ENCODE peak calls at places on chromosome 18, in eight cellular contexts. Z is astrocyte of the cerebellum, H is AG09309, J is gastrocnemius medialis, C is OCI-LY7, M is A549, K is cardiac fibroblast, L is HCT116. G is an unnamed sample.
A peak's percentile ranks its signal among the peaks of the same experiment; 100 is the strongest.

GRCh38 chr18:37434161-37434860 is 131.3 kb downstream of the CELF4 start:
- DNase-seq in Z (no peak), H (no peak), K (no peak), C (no peak), J (no peak), M (no peak), L (no peak), G (no peak)

GRCh38 chr18:26003391-26003790 is 87.0 kb downstream of the SS18 start:
- DNase-seq in M (no peak), Z (no peak), C (no peak), H (no peak), J (no peak), L (no peak), K (peak; percentile 21), G (peak; percentile 26)

GRCh38 chr18:12246849-12247808 is 7.0 kb upstream of the CIDEA start:
- DNase-seq in J (no peak), C (no peak), K (peak; percentile 18), L (no peak), H (no peak), Z (no peak), M (peak; percentile 21), G (no peak)

GRCh38 chr18:73254564-73254963 is 386.8 kb upstream of the NETO1 start:
- DNase-seq in C (no peak), L (no peak), J (no peak), Z (no peak), K (no peak), H (no peak), M (no peak), G (no peak)

GRCh38 chr18:12236934-12237832 is 17.0 kb upstream of the CIDEA start:
- DNase-seq in K (peak; percentile 68), H (no peak), J (peak; percentile 20), Z (no peak), M (peak; percentile 55), L (peak; percentile 19), C (peak; percentile 51), G (peak; percentile 65)

GRCh38 chr18:27605107-27605834 is 420.2 kb upstream of the CHST9 start:
- DNase-seq in L (peak; percentile 28), K (peak; percentile 83), H (peak; percentile 37), M (peak; percentile 7), Z (peak; percentile 80), J (no peak), C (peak; percentile 57), G (peak; percentile 78)

GRCh38 chr18:55627007-55627406 is 39.0 kb upstream of the TCF4 start:
- DNase-seq in J (no peak), L (no peak), H (no peak), M (no peak), K (no peak), Z (no peak), C (no peak), G (no peak)

GRCh38 chr18:1751249-1751648 is 820.1 kb downstream of the METTL4 start:
- DNase-seq in K (no peak), Z (no peak), L (no peak), M (no peak), C (no peak), J (no peak), H (no peak), G (peak; percentile 17)

GRCh38 chr18:36718705-36719328 is 110.0 kb downstream of the TPGS2 start:
- DNase-seq in C (no peak), K (no peak), Z (no peak), M (no peak), L (no peak), J (no peak), H (no peak), G (no peak)

GRCh38 chr18:67239826-67240225 is 276.7 kb downstream of the DSEL start:
- DNase-seq in Z (no peak), H (no peak), M (no peak), L (no peak), J (no peak), C (no peak), K (no peak), G (no peak)

GRCh38 chr18:58898427-58898826 is 33.8 kb downstream of the ZNF532 start:
- DNase-seq in K (no peak), M (no peak), C (no peak), Z (no peak), J (no peak), H (no peak), L (no peak), G (no peak)

GRCh38 chr18:62399781-62400308 is 74.7 kb downstream of the TNFRSF11A start:
- DNase-seq in M (peak; percentile 53), Z (no peak), K (peak; percentile 7), C (no peak), L (no peak), H (no peak), J (no peak), G (peak; percentile 42)
- TF ChIP-seq CTCF in M (no peak), Z (peak; percentile 27), K (peak; percentile 20), C (no peak), L (peak; percentile 56), H (peak; percentile 3), J (no peak), G (peak; percentile 11)

GRCh38 chr18:45248240-45248903 is 366.9 kb upstream of the SLC14A2 start:
- DNase-seq in K (peak; percentile 55), Z (peak; percentile 74), J (no peak), H (peak; percentile 84), M (no peak), L (no peak), C (no peak), G (no peak)
- TF ChIP-seq CTCF in K (no peak), Z (no peak), J (no peak), H (no peak), M (no peak), L (no peak), C (no peak), G (no peak)

GRCh38 chr18:57466745-57467144 is 31.6 kb downstream of the ONECUT2 start:
- DNase-seq in C (peak; percentile 5), H (no peak), M (no peak), L (no peak), K (no peak), J (no peak), Z (no peak), G (no peak)
- TF ChIP-seq CTCF in C (no peak), H (no peak), M (no peak), L (no peak), K (no peak), J (no peak), Z (no peak), G (no peak)

GRCh38 chr18:31204833-31205232 is 42.2 kb upstream of the DSC1 start:
- DNase-seq in M (no peak), Z (no peak), H (no peak), L (no peak), K (no peak), J (no peak), C (no peak), G (no peak)

GRCh38 chr18:31206064-31206463 is 43.4 kb upstream of the DSC1 start:
- DNase-seq in L (no peak), M (no peak), H (no peak), Z (no peak), J (no peak), K (no peak), C (no peak), G (no peak)

GRCh38 chr18:31205273-31205672 is 42.6 kb upstream of the DSC1 start:
- DNase-seq in Z (no peak), J (no peak), H (no peak), L (no peak), M (no peak), K (no peak), C (no peak), G (no peak)

GRCh38 chr18:31209041-31209440 is 46.4 kb upstream of the DSC1 start:
- DNase-seq in L (no peak), M (no peak), C (no peak), K (no peak), Z (no peak), H (no peak), J (no peak), G (no peak)

DNA sequence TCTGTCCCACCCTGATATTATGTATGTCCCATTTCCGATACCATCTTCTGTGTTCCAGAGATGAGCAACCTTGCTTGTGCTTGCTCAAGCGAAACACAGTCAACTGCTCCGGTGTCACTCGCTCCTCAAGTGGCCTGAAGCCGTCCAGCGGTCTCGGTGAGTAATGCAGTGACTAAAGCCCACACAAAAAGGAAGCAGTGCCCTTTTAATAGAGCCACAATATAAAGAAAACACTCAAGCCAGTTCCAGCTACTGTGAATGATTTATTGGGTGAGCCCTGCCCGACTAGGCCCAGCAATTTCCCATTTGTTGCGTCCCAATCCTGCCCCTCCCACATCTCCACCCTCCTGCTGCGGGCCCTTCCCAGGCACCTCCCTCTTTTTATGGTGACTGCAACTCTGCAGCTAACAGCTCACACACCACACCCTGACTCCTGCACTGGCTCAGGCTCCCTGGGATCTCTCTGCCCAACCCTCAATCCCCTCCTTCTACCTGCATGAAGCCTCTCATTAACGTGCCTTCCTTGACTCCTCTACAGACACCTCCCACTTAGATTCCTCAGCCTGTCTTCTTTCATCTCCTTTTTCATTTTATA is 44.2 kb upstream of the DSC1 start:
- DNase-seq in H (no peak), J (no peak), L (peak; percentile 97), Z (no peak), M (peak; percentile 58), C (no peak), K (no peak), G (peak; percentile 94)
- TF ChIP-seq CTCF in H (no peak), J (no peak), L (peak; percentile 44), Z (peak; percentile 31), M (no peak), C (no peak), K (no peak), G (peak; percentile 7)

DNA sequence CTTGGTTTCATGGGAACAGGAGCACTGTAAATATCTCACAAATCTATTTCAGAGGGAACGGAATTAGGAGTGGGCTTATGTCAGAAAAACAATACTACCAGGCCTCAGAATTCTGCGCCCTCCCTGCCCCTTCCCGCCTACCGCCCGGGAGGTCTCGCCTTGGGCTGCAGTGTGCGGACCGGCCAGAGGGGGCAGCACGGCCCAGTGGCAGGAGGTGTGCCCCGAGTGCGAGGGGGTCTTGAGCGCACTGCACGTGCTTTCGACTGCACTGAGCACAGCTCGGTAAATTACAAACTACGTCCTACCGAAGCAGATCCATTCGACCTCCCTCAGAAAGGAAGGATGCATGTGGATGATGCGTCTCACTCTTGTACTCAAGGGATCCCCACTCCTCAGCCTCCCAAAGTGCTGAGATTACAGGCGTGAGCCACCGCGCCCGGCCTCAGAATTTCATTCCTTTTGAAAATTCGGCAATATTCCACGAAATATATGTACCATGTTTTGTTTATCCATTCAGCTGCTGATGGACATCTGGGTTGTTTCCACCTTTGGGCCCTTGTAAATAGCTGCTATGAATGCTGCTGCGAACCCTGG is 297.0 kb downstream of the BCL2 start:
- DNase-seq in J (no peak), Z (no peak), C (no peak), L (no peak), H (no peak), M (no peak), K (no peak), G (no peak)
- TF ChIP-seq CTCF in J (peak; percentile 26), Z (peak; percentile 47), C (peak; percentile 55), L (peak; percentile 66), H (peak; percentile 53), M (no peak), K (peak; percentile 58), G (peak; percentile 45)

GRCh38 chr18:74896390-74896991 is 298.8 kb downstream of the ZNF407 start:
- DNase-seq in L (peak; percentile 51), C (peak; percentile 13), Z (no peak), J (peak; percentile 21), M (no peak), H (no peak), K (peak; percentile 6), G (peak; percentile 60)
- TF ChIP-seq CTCF in L (peak; percentile 75), C (peak; percentile 37), Z (peak; percentile 42), J (peak; percentile 37), M (peak; percentile 39), H (no peak), K (no peak), G (peak; percentile 52)

G was measured in MCF 10A.